ENCODE peak calls at places on chromosome 10, in nine cellular contexts. One of them, this sample, is unnamed.

GRCh38 chr10:6721480-6721879 is 141.4 kb upstream of the PRKCQ start:
- DNase-seq in OCI-LY7: no peak
- DNase-seq in HFF-Myc: peak; percentile 99
- DNase-seq in HCT116: peak; percentile 37
- DNase-seq in bronchial epithelial cell: peak; percentile 90
- DNase-seq in colonic mucosa: peak; percentile 33
- DNase-seq in hepatocyte: peak; percentile 65
- DNase-seq in CD8-positive, alpha-beta T cell: no peak
- DNase-seq in mucosa of descending colon: no peak
- DNase-seq in this sample: peak; percentile 90

GRCh38 chr10:28677889-28678686 is 767 bp downstream of the BAMBI start:
- DNase-seq in OCI-LY7: peak; percentile 50
- DNase-seq in HFF-Myc: no peak
- DNase-seq in HCT116: no peak
- DNase-seq in bronchial epithelial cell: peak; percentile 22
- DNase-seq in colonic mucosa: peak; percentile 29
- DNase-seq in hepatocyte: peak; percentile 49
- DNase-seq in CD8-positive, alpha-beta T cell: no peak
- DNase-seq in mucosa of descending colon: peak; percentile 54
- DNase-seq in this sample: no peak

GRCh38 chr10:118732253-118733194 is 22.2 kb downstream of the CACUL1 start:
- DNase-seq in OCI-LY7: no peak
- DNase-seq in HFF-Myc: no peak
- DNase-seq in HCT116: no peak
- DNase-seq in bronchial epithelial cell: no peak
- DNase-seq in colonic mucosa: peak; percentile 59
- DNase-seq in hepatocyte: no peak
- DNase-seq in CD8-positive, alpha-beta T cell: no peak
- DNase-seq in mucosa of descending colon: no peak
- DNase-seq in this sample: no peak

GRCh38 chr10:72784551-72785421 is 92.8 kb downstream of the MCU start:
- DNase-seq in OCI-LY7: no peak
- DNase-seq in HFF-Myc: peak; percentile 80
- DNase-seq in HCT116: peak; percentile 21
- DNase-seq in bronchial epithelial cell: peak; percentile 82
- DNase-seq in colonic mucosa: peak; percentile 36
- DNase-seq in hepatocyte: peak; percentile 51
- DNase-seq in CD8-positive, alpha-beta T cell: no peak
- DNase-seq in mucosa of descending colon: no peak
- DNase-seq in this sample: peak; percentile 80

GRCh38 chr10:69733791-69734261 is 67.9 kb upstream of the COL13A1 start:
- DNase-seq in OCI-LY7: no peak
- DNase-seq in HFF-Myc: no peak
- DNase-seq in HCT116: no peak
- DNase-seq in bronchial epithelial cell: peak; percentile 67
- DNase-seq in colonic mucosa: peak; percentile 30
- DNase-seq in hepatocyte: no peak
- DNase-seq in CD8-positive, alpha-beta T cell: no peak
- DNase-seq in mucosa of descending colon: no peak
- DNase-seq in this sample: no peak

GRCh38 chr10:118818621-118819221 is 64.0 kb upstream of the CACUL1 start:
- DNase-seq in OCI-LY7: no peak
- DNase-seq in HFF-Myc: no peak
- DNase-seq in HCT116: no peak
- DNase-seq in bronchial epithelial cell: no peak
- DNase-seq in colonic mucosa: no peak
- DNase-seq in hepatocyte: no peak
- DNase-seq in CD8-positive, alpha-beta T cell: no peak
- DNase-seq in mucosa of descending colon: no peak
- DNase-seq in this sample: no peak

GRCh38 chr10:17503795-17504194 is 49.4 kb upstream of the ST8SIA6 start:
- DNase-seq in OCI-LY7: no peak
- DNase-seq in HFF-Myc: no peak
- DNase-seq in HCT116: no peak
- DNase-seq in bronchial epithelial cell: no peak
- DNase-seq in colonic mucosa: no peak
- DNase-seq in hepatocyte: no peak
- DNase-seq in CD8-positive, alpha-beta T cell: no peak
- DNase-seq in mucosa of descending colon: no peak
- DNase-seq in this sample: no peak

GRCh38 chr10:125014086-125014830 is 72.3 kb downstream of the ZRANB1 start:
- DNase-seq in OCI-LY7: no peak
- DNase-seq in HFF-Myc: no peak
- DNase-seq in HCT116: no peak
- DNase-seq in bronchial epithelial cell: no peak
- DNase-seq in colonic mucosa: no peak
- DNase-seq in hepatocyte: no peak
- DNase-seq in CD8-positive, alpha-beta T cell: no peak
- DNase-seq in mucosa of descending colon: peak; percentile 59
- DNase-seq in this sample: no peak

GRCh38 chr10:15472008-15472407 is 100.9 kb upstream of the FAM171A1 start:
- DNase-seq in OCI-LY7: no peak
- DNase-seq in HFF-Myc: no peak
- DNase-seq in HCT116: no peak
- DNase-seq in bronchial epithelial cell: no peak
- DNase-seq in colonic mucosa: no peak
- DNase-seq in hepatocyte: no peak
- DNase-seq in CD8-positive, alpha-beta T cell: no peak
- DNase-seq in mucosa of descending colon: no peak
- DNase-seq in this sample: no peak

GRCh38 chr10:102565793-102566192 is 62.0 kb downstream of the SUFU start:
- DNase-seq in OCI-LY7: no peak
- DNase-seq in HFF-Myc: no peak
- DNase-seq in HCT116: no peak
- DNase-seq in bronchial epithelial cell: no peak
- DNase-seq in colonic mucosa: no peak
- DNase-seq in hepatocyte: no peak
- DNase-seq in CD8-positive, alpha-beta T cell: no peak
- DNase-seq in mucosa of descending colon: no peak
- DNase-seq in this sample: no peak
- TF ChIP-seq CTCF in OCI-LY7: no peak
- TF ChIP-seq CTCF in HFF-Myc: peak; percentile 22
- TF ChIP-seq CTCF in HCT116: peak; percentile 5
- TF ChIP-seq CTCF in bronchial epithelial cell: no peak
- TF ChIP-seq CTCF in colonic mucosa: no peak
- TF ChIP-seq CTCF in hepatocyte: no peak
- TF ChIP-seq CTCF in CD8-positive, alpha-beta T cell: no peak
- TF ChIP-seq CTCF in mucosa of descending colon: no peak
- TF ChIP-seq CTCF in this sample: no peak

GRCh38 chr10:49759787-49760551 is 2.2 kb downstream of the OGDHL start:
- DNase-seq in OCI-LY7: no peak
- DNase-seq in HFF-Myc: no peak
- DNase-seq in HCT116: no peak
- DNase-seq in bronchial epithelial cell: no peak
- DNase-seq in colonic mucosa: no peak
- DNase-seq in hepatocyte: no peak
- DNase-seq in CD8-positive, alpha-beta T cell: no peak
- DNase-seq in mucosa of descending colon: no peak
- DNase-seq in this sample: no peak

GRCh38 chr10:49761201-49761788 is 828 bp downstream of the OGDHL start:
- DNase-seq in OCI-LY7: no peak
- DNase-seq in HFF-Myc: no peak
- DNase-seq in HCT116: no peak
- DNase-seq in bronchial epithelial cell: no peak
- DNase-seq in colonic mucosa: no peak
- DNase-seq in hepatocyte: no peak
- DNase-seq in CD8-positive, alpha-beta T cell: no peak
- DNase-seq in mucosa of descending colon: no peak
- DNase-seq in this sample: no peak

GRCh38 chr10:49761789-49762565 is at the start of gene OGDHL:
- DNase-seq in OCI-LY7: peak; percentile 39
- DNase-seq in HFF-Myc: no peak
- DNase-seq in HCT116: peak; percentile 26
- DNase-seq in bronchial epithelial cell: peak; percentile 3
- DNase-seq in colonic mucosa: peak; percentile 57
- DNase-seq in hepatocyte: peak; percentile 92
- DNase-seq in CD8-positive, alpha-beta T cell: no peak
- DNase-seq in mucosa of descending colon: no peak
- DNase-seq in this sample: no peak

GRCh38 chr10:49760789-49761188 is 1.3 kb downstream of the OGDHL start:
- DNase-seq in OCI-LY7: no peak
- DNase-seq in HFF-Myc: no peak
- DNase-seq in HCT116: no peak
- DNase-seq in bronchial epithelial cell: no peak
- DNase-seq in colonic mucosa: no peak
- DNase-seq in hepatocyte: no peak
- DNase-seq in CD8-positive, alpha-beta T cell: no peak
- DNase-seq in mucosa of descending colon: no peak
- DNase-seq in this sample: no peak

GRCh38 chr10:49762566-49762877 is 399 bp upstream of the OGDHL start:
- DNase-seq in OCI-LY7: no peak
- DNase-seq in HFF-Myc: no peak
- DNase-seq in HCT116: no peak
- DNase-seq in bronchial epithelial cell: no peak
- DNase-seq in colonic mucosa: no peak
- DNase-seq in hepatocyte: no peak
- DNase-seq in CD8-positive, alpha-beta T cell: no peak
- DNase-seq in mucosa of descending colon: no peak
- DNase-seq in this sample: no peak
- H3K4me3 ChIP-seq in OCI-LY7: peak overlapping the region; percentile 52
- H3K4me3 ChIP-seq in HFF-Myc: peak overlapping the region; percentile 47
- H3K4me3 ChIP-seq in HCT116: no peak overlapping the region
- H3K4me3 ChIP-seq in bronchial epithelial cell: peak overlapping the region; percentile 40
- H3K4me3 ChIP-seq in colonic mucosa: peak overlapping the region; percentile 63
- H3K4me3 ChIP-seq in hepatocyte: no peak overlapping the region
- H3K4me3 ChIP-seq in CD8-positive, alpha-beta T cell: no peak overlapping the region
- H3K4me3 ChIP-seq in mucosa of descending colon: no peak overlapping the region
- H3K4me3 ChIP-seq in this sample: peak overlapping the region; percentile 54

GRCh38 chr10:59580257-59580863 is 129.3 kb downstream of the SLC16A9 start:
- DNase-seq in OCI-LY7: no peak
- DNase-seq in HFF-Myc: no peak
- DNase-seq in HCT116: peak; percentile 32
- DNase-seq in bronchial epithelial cell: peak; percentile 50
- DNase-seq in colonic mucosa: no peak
- DNase-seq in hepatocyte: peak; percentile 49
- DNase-seq in CD8-positive, alpha-beta T cell: no peak
- DNase-seq in mucosa of descending colon: no peak
- DNase-seq in this sample: no peak
- TF ChIP-seq CTCF in OCI-LY7: peak; percentile 64
- TF ChIP-seq CTCF in HFF-Myc: peak; percentile 28
- TF ChIP-seq CTCF in HCT116: peak; percentile 41
- TF ChIP-seq CTCF in bronchial epithelial cell: peak; percentile 47
- TF ChIP-seq CTCF in colonic mucosa: peak; percentile 29
- TF ChIP-seq CTCF in hepatocyte: peak; percentile 69
- TF ChIP-seq CTCF in CD8-positive, alpha-beta T cell: no peak
- TF ChIP-seq CTCF in mucosa of descending colon: no peak
- TF ChIP-seq CTCF in this sample: peak; percentile 9

GRCh38 chr10:88064608-88065383 is 201.4 kb downstream of the PTEN start:
- DNase-seq in OCI-LY7: no peak
- DNase-seq in HFF-Myc: peak; percentile 84
- DNase-seq in HCT116: no peak
- DNase-seq in bronchial epithelial cell: no peak
- DNase-seq in colonic mucosa: peak; percentile 54
- DNase-seq in hepatocyte: peak; percentile 45
- DNase-seq in CD8-positive, alpha-beta T cell: peak; percentile 55
- DNase-seq in mucosa of descending colon: no peak
- DNase-seq in this sample: no peak
- H3K4me3 ChIP-seq in OCI-LY7: no peak overlapping the region
- H3K4me3 ChIP-seq in HFF-Myc: no peak overlapping the region
- H3K4me3 ChIP-seq in HCT116: no peak overlapping the region
- H3K4me3 ChIP-seq in bronchial epithelial cell: no peak overlapping the region
- H3K4me3 ChIP-seq in colonic mucosa: no peak overlapping the region
- H3K4me3 ChIP-seq in hepatocyte: no peak overlapping the region
- H3K4me3 ChIP-seq in CD8-positive, alpha-beta T cell: no peak overlapping the region
- H3K4me3 ChIP-seq in mucosa of descending colon: no peak overlapping the region
- H3K4me3 ChIP-seq in this sample: no peak overlapping the region

DNA sequence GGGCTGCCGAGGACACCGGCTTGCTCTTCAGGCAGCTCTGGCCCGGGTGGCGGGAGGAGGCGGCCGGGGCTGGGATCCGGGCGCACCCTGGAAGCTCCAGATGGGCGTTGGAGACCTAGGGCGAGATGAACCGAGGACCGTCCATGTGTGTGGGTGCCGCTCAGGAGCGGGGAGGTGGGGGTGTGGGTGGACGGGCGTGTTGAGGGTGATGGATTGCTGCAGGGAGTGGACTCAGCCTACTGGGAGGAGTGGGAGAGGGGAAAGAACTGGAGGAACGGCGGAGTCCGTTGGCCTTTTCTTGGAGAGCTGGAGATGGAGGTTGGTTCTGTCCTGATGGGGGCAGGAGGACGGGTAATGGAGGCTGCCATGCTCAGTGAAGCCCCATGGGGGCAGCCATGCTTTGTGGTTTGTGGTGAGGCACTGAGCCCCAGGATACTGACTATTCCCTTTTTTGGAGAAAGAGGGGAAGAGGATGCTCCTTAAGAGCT is 27.1 kb downstream of the HIF1AN start:
- DNase-seq in OCI-LY7: no peak
- DNase-seq in HFF-Myc: no peak
- DNase-seq in HCT116: no peak
- DNase-seq in bronchial epithelial cell: peak; percentile 29
- DNase-seq in colonic mucosa: no peak
- DNase-seq in hepatocyte: peak; percentile 26
- DNase-seq in CD8-positive, alpha-beta T cell: no peak
- DNase-seq in mucosa of descending colon: no peak
- DNase-seq in this sample: no peak
- TF ChIP-seq CTCF in OCI-LY7: peak; percentile 16
- TF ChIP-seq CTCF in HFF-Myc: peak; percentile 29
- TF ChIP-seq CTCF in HCT116: peak; percentile 64
- TF ChIP-seq CTCF in bronchial epithelial cell: peak; percentile 56
- TF ChIP-seq CTCF in colonic mucosa: no peak
- TF ChIP-seq CTCF in hepatocyte: peak; percentile 33
- TF ChIP-seq CTCF in CD8-positive, alpha-beta T cell: no peak
- TF ChIP-seq CTCF in mucosa of descending colon: no peak
- TF ChIP-seq CTCF in this sample: peak; percentile 27

GRCh38 chr10:101938316-101939272 is 95.0 kb upstream of the KCNIP2 start:
- DNase-seq in OCI-LY7: peak; percentile 21
- DNase-seq in HFF-Myc: peak; percentile 75
- DNase-seq in HCT116: peak; percentile 76
- DNase-seq in bronchial epithelial cell: peak; percentile 77
- DNase-seq in colonic mucosa: no peak
- DNase-seq in hepatocyte: peak; percentile 34
- DNase-seq in CD8-positive, alpha-beta T cell: no peak
- DNase-seq in mucosa of descending colon: no peak
- DNase-seq in this sample: peak; percentile 52
- H3K4me3 ChIP-seq in OCI-LY7: no peak overlapping the region
- H3K4me3 ChIP-seq in HFF-Myc: no peak overlapping the region
- H3K4me3 ChIP-seq in HCT116: peak overlapping the region; percentile 12
- H3K4me3 ChIP-seq in bronchial epithelial cell: no peak overlapping the region
- H3K4me3 ChIP-seq in colonic mucosa: no peak overlapping the region
- H3K4me3 ChIP-seq in hepatocyte: no peak overlapping the region
- H3K4me3 ChIP-seq in CD8-positive, alpha-beta T cell: no peak overlapping the region
- H3K4me3 ChIP-seq in mucosa of descending colon: no peak overlapping the region
- H3K4me3 ChIP-seq in this sample: no peak overlapping the region

DNA sequence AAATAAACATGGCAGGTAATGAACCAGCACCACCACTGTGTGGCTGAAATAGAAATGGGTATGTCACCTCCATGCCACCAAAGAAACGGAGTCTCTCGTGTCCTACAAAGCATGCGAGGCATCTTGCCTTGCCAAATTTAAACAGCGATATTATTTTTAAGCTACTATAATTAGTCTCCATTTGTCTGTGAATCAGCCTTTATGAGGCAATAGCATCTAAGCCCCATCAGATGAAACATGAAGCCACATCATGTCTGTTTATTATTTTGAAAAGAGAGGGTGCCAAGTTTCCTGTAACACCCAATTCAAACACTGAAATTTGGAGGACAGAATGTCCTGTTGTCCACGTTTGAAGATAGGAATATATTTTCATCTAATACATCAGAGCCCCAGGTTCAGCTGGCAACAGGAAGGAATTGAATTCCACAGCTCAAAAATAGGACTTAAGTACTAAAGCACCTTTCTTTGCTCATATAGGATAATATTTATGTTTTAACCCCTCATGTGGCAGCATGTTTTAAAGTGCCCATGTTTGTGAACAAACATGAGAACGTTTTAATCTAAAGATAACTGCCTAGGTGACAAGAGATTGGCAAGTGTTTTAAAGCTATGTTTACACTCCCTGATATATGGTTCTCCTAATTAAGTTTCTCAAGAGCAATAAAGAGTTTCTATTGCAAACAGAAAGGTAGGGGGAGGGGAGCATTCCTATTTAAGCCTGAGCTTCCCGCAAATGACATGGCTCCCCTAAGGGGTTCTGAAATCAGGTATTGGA is 86.8 kb downstream of the SORBS1 start:
- DNase-seq in OCI-LY7: no peak
- DNase-seq in HFF-Myc: no peak
- DNase-seq in HCT116: no peak
- DNase-seq in bronchial epithelial cell: peak; percentile 28
- DNase-seq in colonic mucosa: peak; percentile 55
- DNase-seq in hepatocyte: peak; percentile 70
- DNase-seq in CD8-positive, alpha-beta T cell: no peak
- DNase-seq in mucosa of descending colon: no peak
- DNase-seq in this sample: no peak
- TF ChIP-seq CTCF in OCI-LY7: no peak
- TF ChIP-seq CTCF in HFF-Myc: no peak
- TF ChIP-seq CTCF in HCT116: no peak
- TF ChIP-seq CTCF in bronchial epithelial cell: no peak
- TF ChIP-seq CTCF in colonic mucosa: no peak
- TF ChIP-seq CTCF in hepatocyte: no peak
- TF ChIP-seq CTCF in CD8-positive, alpha-beta T cell: no peak
- TF ChIP-seq CTCF in mucosa of descending colon: no peak
- TF ChIP-seq CTCF in this sample: no peak

This sample was measured in AG04449.